ENCODE peak calls at places on chromosomes 1 and 21, in nine cellular contexts. E, L, I, V, O, A, D, F and R are unnamed samples.

GRCh38 chr21:42105476-42105875 is 34.4 kb downstream of the UMODL1 start:
- DNase-seq in E (no peak), V (no peak), L (no peak), D (no peak), O (no peak), I (no peak), F (no peak), A (no peak), R (no peak)

GRCh38 chr1:60149254-60149653 is 75.7 kb upstream of the C1orf87 start:
- DNase-seq in V (no peak), L (no peak), O (peak), F (peak), I (no peak), A (no peak), E (no peak), D (no peak), R (no peak)

GRCh38 chr1:29854700-29855276 is 618.5 kb downstream of the PTPRU start:
- DNase-seq in L (no peak), F (no peak), I (no peak), O (no peak), E (no peak), D (no peak), V (no peak), A (no peak), R (no peak)

GRCh38 chr1:3026124-3026523 is 4.9 kb downstream of the ACTRT2 start:
- DNase-seq in A (no peak), D (no peak), V (no peak), I (no peak), L (no peak), E (no peak), F (no peak), O (no peak), R (no peak)

GRCh38 chr1:78114034-78114956 is 68.5 kb downstream of the GIPC2 start:
- DNase-seq in L (no peak), A (peak), V (peak), I (peak), D (peak), E (peak), F (no peak), O (peak), R (peak)

GRCh38 chr1:225700164-225700740 is 47.3 kb upstream of the ENAH start:
- DNase-seq in D (peak), F (peak), V (no peak), L (no peak), A (no peak), I (peak), E (peak), O (no peak), R (peak)

GRCh38 chr1:234704106-234704887 is 94.3 kb upstream of the IRF2BP2 start:
- DNase-seq in F (no peak), V (no peak), D (no peak), O (no peak), L (no peak), I (no peak), E (no peak), A (no peak), R (no peak)

GRCh38 chr1:45543599-45544417 is 6.8 kb upstream of the AKR1A1 start:
- DNase-seq in F (peak), A (peak), E (no peak), V (peak), D (no peak), I (no peak), O (peak), L (peak), R (no peak)

GRCh38 chr1:206867261-206867660 is 1.8 kb downstream of the IL20 start:
- DNase-seq in E (no peak), O (no peak), I (no peak), A (no peak), L (no peak), V (no peak), F (no peak), D (no peak), R (no peak)

GRCh38 chr1:17011439-17012307 is at the start of gene ATP13A2:
- DNase-seq in F (peak), I (peak), E (peak), A (peak), O (peak), D (no peak), L (peak), V (peak), R (no peak)

GRCh38 chr21:42684109-42684916 is 30.9 kb downstream of the PDE9A start:
- DNase-seq in E (peak), D (no peak), F (no peak), I (peak), V (peak), O (no peak), A (no peak), L (peak), R (no peak)

GRCh38 chr1:180267761-180268555 is 37.9 kb downstream of the LHX4 start:
- DNase-seq in L (peak), E (no peak), A (no peak), O (no peak), F (no peak), D (no peak), V (no peak), I (no peak), R (no peak)

GRCh38 chr21:25997788-25998611 is 172.6 kb downstream of the APP start:
- DNase-seq in I (no peak), D (no peak), F (no peak), E (no peak), A (no peak), V (no peak), O (no peak), L (no peak), R (no peak)

GRCh38 chr1:25615172-25615541 is 1.4 kb upstream of the MAN1C1 start:
- DNase-seq in L (no peak), O (no peak), V (no peak), A (no peak), F (no peak), E (no peak), D (no peak), I (no peak), R (no peak)

GRCh38 chr1:239987103-239987745 is 104.5 kb upstream of the FMN2 start:
- DNase-seq in A (no peak), O (no peak), F (peak), E (peak), V (no peak), D (peak), I (peak), L (no peak), R (peak)

GRCh38 chr1:67898033-67898726 is 64.9 kb upstream of the GNG12 start:
- DNase-seq in L (no peak), D (no peak), F (no peak), O (no peak), A (no peak), E (peak), V (no peak), I (no peak), R (no peak)

GRCh38 chr1:224631471-224632105 is 15.5 kb downstream of the CNIH3 start:
- DNase-seq in F (no peak), D (peak), L (no peak), E (peak), V (no peak), A (no peak), O (no peak), I (peak), R (no peak)

GRCh38 chr1:90133133-90133532 is 138.2 kb downstream of the ZNF326 start:
- DNase-seq in D (peak), A (peak), I (peak), O (no peak), F (no peak), E (peak), V (no peak), L (no peak), R (no peak)

GRCh38 chr1:178628637-178629548 is 96.2 kb upstream of the RALGPS2 start:
- DNase-seq in D (no peak), L (no peak), I (peak), F (no peak), V (no peak), E (peak), A (no peak), O (no peak), R (no peak)

GRCh38 chr1:174875306-174875705 is 124.4 kb upstream of the CACYBP start:
- DNase-seq in A (no peak), O (no peak), E (no peak), V (peak), L (no peak), F (no peak), I (no peak), D (no peak), R (no peak)

GRCh38 chr1:222224576-222224975 is 323.3 kb downstream of the HHIPL2 start:
- DNase-seq in O (no peak), L (no peak), I (peak), E (peak), D (no peak), A (no peak), F (no peak), V (no peak), R (no peak)

GRCh38 chr1:98119793-98120192 is 199.0 kb upstream of the DPYD start:
- DNase-seq in L (no peak), D (no peak), F (no peak), E (peak), A (no peak), V (no peak), I (peak), O (no peak), R (no peak)

GRCh38 chr1:152415454-152416227 is 1.6 kb upstream of the CRNN start:
- DNase-seq in F (no peak), O (no peak), L (no peak), D (no peak), I (no peak), E (no peak), A (no peak), V (no peak), R (no peak)

GRCh38 chr1:9424278-9424677 is 115.0 kb upstream of the SLC25A33 start:
- DNase-seq in F (no peak), I (no peak), V (no peak), D (no peak), A (no peak), L (no peak), O (no peak), E (no peak), R (no peak)

GRCh38 chr1:112713466-112714312 is 1.4 kb downstream of the PPM1J start:
- DNase-seq in A (peak), I (no peak), E (no peak), O (no peak), F (peak), V (no peak), D (no peak), L (peak), R (no peak)

GRCh38 chr1:248114890-248115289 is 19.9 kb downstream of the OR2L13 start:
- DNase-seq in V (no peak), D (no peak), O (no peak), I (peak), F (no peak), L (no peak), E (no peak), A (no peak), R (no peak)

GRCh38 chr1:58717979-58718378 is 18.1 kb upstream of the MYSM1 start:
- DNase-seq in I (no peak), L (no peak), A (no peak), D (no peak), F (no peak), O (no peak), V (peak), E (peak), R (no peak)

GRCh38 chr1:108080448-108080847 is 115.5 kb upstream of the VAV3 start:
- DNase-seq in E (no peak), F (no peak), L (no peak), A (no peak), I (no peak), D (no peak), O (no peak), V (no peak), R (no peak)

GRCh38 chr1:50693829-50694228 is 266.2 kb downstream of the FAF1 start:
- DNase-seq in F (no peak), I (no peak), E (no peak), D (no peak), O (no peak), L (no peak), A (no peak), V (no peak), R (no peak)

GRCh38 chr1:177208920-177209319 is 38.2 kb downstream of the BRINP2 start:
- DNase-seq in V (no peak), L (no peak), O (no peak), E (no peak), A (no peak), F (no peak), D (no peak), I (no peak), R (no peak)

GRCh38 chr1:4150262-4150661 is 250.2 kb upstream of the C1orf174 start:
- DNase-seq in F (no peak), I (no peak), L (peak), A (no peak), O (no peak), V (no peak), E (no peak), D (no peak), R (no peak)

GRCh38 chr1:201625711-201626300 is 86.9 kb downstream of the NAV1 start:
- DNase-seq in O (no peak), I (no peak), E (peak), L (no peak), V (no peak), D (no peak), F (no peak), A (no peak), R (no peak)

GRCh38 chr1:8604041-8604942 is 213.1 kb downstream of the RERE start:
- DNase-seq in E (no peak), F (no peak), V (no peak), I (no peak), O (no peak), A (peak), L (no peak), D (no peak), R (no peak)

GRCh38 chr1:11692899-11693590 is 1.5 kb downstream of the DRAXIN start:
- DNase-seq in O (no peak), D (peak), I (peak), E (peak), V (peak), A (no peak), L (no peak), F (peak), R (peak)

GRCh38 chr1:192635041-192635440 is 906 bp upstream of the RGS13 start:
- DNase-seq in E (no peak), D (no peak), F (no peak), O (no peak), A (no peak), I (no peak), L (no peak), V (no peak), R (no peak)

GRCh38 chr1:231929311-231929710 is 302.7 kb downstream of the DISC1 start:
- DNase-seq in O (peak), D (peak), L (no peak), A (no peak), I (peak), E (peak), F (no peak), V (no peak), R (peak)

DNA sequence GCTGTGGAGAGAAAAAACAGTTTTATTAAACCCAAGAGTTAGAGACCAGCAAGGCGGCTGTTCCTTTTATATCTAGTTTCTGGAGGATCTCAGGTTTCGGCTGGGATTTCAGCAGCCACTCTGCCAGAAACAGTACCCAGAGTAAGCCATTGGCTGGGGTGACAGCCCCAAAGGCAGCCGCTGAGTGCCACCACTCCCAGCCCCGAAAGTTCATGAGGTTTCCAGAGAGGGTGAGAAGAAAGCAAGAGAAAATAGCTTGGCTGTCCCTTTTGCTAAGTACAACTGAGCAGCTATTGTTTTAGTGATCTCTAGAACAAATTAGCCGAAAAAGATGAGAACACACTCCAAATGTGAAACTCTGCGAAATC is 1.2 kb downstream of the SH3BGR start:
- DNase-seq in L (no peak), A (no peak), E (no peak), F (no peak), I (no peak), O (peak), V (no peak), D (no peak), R (no peak)
- H3K4me3 ChIP-seq in L (no peak), A (no peak), E (no peak), F (peak), I (no peak), O (peak), V (no peak), D (no peak), R (no peak)

GRCh38 chr21:31557956-31558838 is 101.3 kb upstream of the SOD1 start:
- DNase-seq in D (no peak), L (peak), E (peak), V (peak), F (no peak), I (no peak), O (no peak), A (peak), R (no peak)
- H3K4me3 ChIP-seq in D (peak), L (peak), E (peak), V (no peak), F (peak), I (peak), O (peak), A (peak), R (peak)

GRCh38 chr1:37994886-37995566 is 5.2 kb upstream of the SF3A3 start:
- DNase-seq in L (no peak), D (no peak), I (no peak), V (no peak), F (no peak), O (no peak), A (no peak), E (no peak), R (no peak)
- H3K4me3 ChIP-seq in L (peak), D (no peak), I (peak), V (no peak), F (peak), O (no peak), A (no peak), E (peak), R (no peak)

GRCh38 chr1:172751668-172752067 is 92.8 kb downstream of the FASLG start:
- DNase-seq in O (no peak), A (no peak), D (no peak), L (no peak), F (no peak), E (no peak), I (peak), V (no peak), R (no peak)

GRCh38 chr1:172742599-172743500 is 83.9 kb downstream of the FASLG start:
- DNase-seq in D (no peak), V (peak), I (peak), L (no peak), O (no peak), A (no peak), F (no peak), E (peak), R (no peak)

GRCh38 chr1:172745014-172745413 is 86.1 kb downstream of the FASLG start:
- DNase-seq in F (no peak), E (peak), I (peak), L (no peak), D (peak), V (peak), O (no peak), A (peak), R (peak)

GRCh38 chr1:172748201-172748600 is 89.3 kb downstream of the FASLG start:
- DNase-seq in O (no peak), A (no peak), I (no peak), E (no peak), V (no peak), F (no peak), D (no peak), L (peak), R (no peak)

DNA sequence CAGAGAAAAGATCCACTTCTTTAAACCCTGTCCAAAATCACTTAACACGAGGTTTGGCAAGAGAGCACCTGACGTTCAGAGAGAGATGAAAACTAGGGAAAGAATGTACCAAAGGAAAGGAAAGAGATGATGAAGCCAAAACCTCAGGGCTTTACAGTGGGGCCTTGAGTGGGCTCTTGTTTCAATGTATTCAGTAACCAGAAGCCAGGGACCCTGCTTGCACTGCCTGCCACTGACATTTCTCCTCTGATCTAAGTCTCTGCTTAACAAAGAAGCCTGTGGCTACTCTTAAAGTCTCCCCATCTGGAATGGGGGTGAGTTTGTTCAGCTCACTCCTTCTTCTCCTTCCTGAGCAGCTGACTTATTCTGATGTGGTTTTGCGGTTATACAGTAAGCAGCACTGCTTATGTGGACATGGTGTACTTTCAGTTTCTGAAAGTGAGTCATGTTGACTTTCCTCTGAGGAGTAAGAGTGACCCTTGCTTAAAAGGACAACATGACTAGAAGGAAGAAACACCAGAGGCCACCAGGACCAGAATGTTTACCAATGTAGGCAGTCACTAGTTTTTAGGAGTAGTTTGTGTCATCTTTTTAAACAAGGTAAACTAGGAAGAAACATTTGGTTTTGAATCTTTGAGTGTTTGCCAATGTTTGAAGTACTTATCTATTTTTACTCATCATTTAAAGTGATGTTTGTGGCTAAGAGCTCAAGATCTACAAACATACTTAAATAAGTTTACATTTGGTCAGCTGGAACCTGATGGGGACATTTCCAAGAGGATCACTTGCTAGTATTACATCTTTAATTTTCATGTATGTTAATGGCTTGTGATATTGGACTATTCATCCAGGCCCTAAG is 87.4 kb downstream of the FASLG start:
- DNase-seq in O (no peak), F (no peak), A (peak), V (peak), I (peak), L (no peak), D (peak), E (peak), R (peak)
- H3K4me3 ChIP-seq in O (no peak), F (no peak), A (no peak), V (no peak), I (no peak), L (no peak), D (no peak), E (no peak), R (no peak)

GRCh38 chr1:1358433-1359201 is at the start of gene MXRA8:
- DNase-seq in O (peak), A (no peak), E (peak), D (no peak), F (peak), L (no peak), V (no peak), I (peak), R (no peak)
- H3K4me3 ChIP-seq in O (peak), A (no peak), E (peak), D (peak), F (peak), L (peak), V (no peak), I (peak), R (peak)